ENCODE peak calls at places on chromosome 15, in six cellular contexts. One of them, this sample, is unnamed.

GRCh38 chr15:54150255-54150654 is 172.0 kb downstream of the UNC13C start:
- DNase-seq in Peyer's patch: no peak
- DNase-seq in PC-9: no peak
- DNase-seq in tibial nerve: no peak
- DNase-seq in ovary: no peak
- DNase-seq in CD8-positive, alpha-beta memory T cell: no peak
- DNase-seq in this sample: no peak

GRCh38 chr15:44195151-44195740 is at the start of gene FRMD5:
- DNase-seq in ovary: peak; percentile 70
- DNase-seq in tibial nerve: peak; percentile 56
- DNase-seq in Peyer's patch: peak; percentile 84
- DNase-seq in CD8-positive, alpha-beta memory T cell: peak; percentile 70
- DNase-seq in PC-9: peak; percentile 89
- DNase-seq in this sample: peak; percentile 71

GRCh38 chr15:43067717-43068461 is 37.9 kb downstream of the UBR1 start:
- DNase-seq in Peyer's patch: no peak
- DNase-seq in CD8-positive, alpha-beta memory T cell: no peak
- DNase-seq in ovary: no peak
- DNase-seq in tibial nerve: no peak
- DNase-seq in PC-9: no peak
- DNase-seq in this sample: no peak

GRCh38 chr15:52759969-52760368 is 30.2 kb downstream of the ONECUT1 start:
- DNase-seq in CD8-positive, alpha-beta memory T cell: no peak
- DNase-seq in Peyer's patch: no peak
- DNase-seq in ovary: no peak
- DNase-seq in tibial nerve: no peak
- DNase-seq in PC-9: no peak
- DNase-seq in this sample: no peak

GRCh38 chr15:42584031-42584765 is 8.8 kb downstream of the STARD9 start:
- DNase-seq in Peyer's patch: no peak
- DNase-seq in PC-9: no peak
- DNase-seq in CD8-positive, alpha-beta memory T cell: no peak
- DNase-seq in ovary: no peak
- DNase-seq in tibial nerve: no peak
- DNase-seq in this sample: no peak

GRCh38 chr15:43795997-43796396 is 3.9 kb downstream of the SERF2 start:
- DNase-seq in ovary: no peak
- DNase-seq in PC-9: no peak
- DNase-seq in CD8-positive, alpha-beta memory T cell: no peak
- DNase-seq in Peyer's patch: no peak
- DNase-seq in tibial nerve: no peak
- DNase-seq in this sample: no peak

GRCh38 chr15:88716543-88717341 is 77.9 kb downstream of the ISG20 start:
- DNase-seq in tibial nerve: no peak
- DNase-seq in Peyer's patch: no peak
- DNase-seq in PC-9: no peak
- DNase-seq in ovary: no peak
- DNase-seq in CD8-positive, alpha-beta memory T cell: no peak
- DNase-seq in this sample: no peak

GRCh38 chr15:35925634-35926380 is 379.8 kb upstream of the DPH6 start:
- DNase-seq in CD8-positive, alpha-beta memory T cell: no peak
- DNase-seq in tibial nerve: no peak
- DNase-seq in Peyer's patch: no peak
- DNase-seq in ovary: no peak
- DNase-seq in PC-9: no peak
- DNase-seq in this sample: no peak

GRCh38 chr15:76330281-76330680 is 6.3 kb upstream of the ISL2 start:
- DNase-seq in PC-9: no peak
- DNase-seq in tibial nerve: no peak
- DNase-seq in ovary: no peak
- DNase-seq in CD8-positive, alpha-beta memory T cell: no peak
- DNase-seq in Peyer's patch: no peak
- DNase-seq in this sample: no peak

GRCh38 chr15:47812436-47813109 is 95.3 kb downstream of the SEMA6D start:
- DNase-seq in PC-9: peak; percentile 74
- DNase-seq in CD8-positive, alpha-beta memory T cell: no peak
- DNase-seq in tibial nerve: no peak
- DNase-seq in Peyer's patch: peak; percentile 19
- DNase-seq in ovary: no peak
- DNase-seq in this sample: no peak

GRCh38 chr15:34584321-34584668 is 844 bp upstream of the GOLGA8B start:
- DNase-seq in ovary: no peak
- DNase-seq in CD8-positive, alpha-beta memory T cell: no peak
- DNase-seq in Peyer's patch: no peak
- DNase-seq in PC-9: no peak
- DNase-seq in tibial nerve: no peak
- DNase-seq in this sample: peak; percentile 57

GRCh38 chr15:65796610-65797012 is 4.5 kb upstream of the DENND4A start:
- DNase-seq in Peyer's patch: no peak
- DNase-seq in PC-9: peak; percentile 73
- DNase-seq in ovary: no peak
- DNase-seq in tibial nerve: no peak
- DNase-seq in CD8-positive, alpha-beta memory T cell: no peak
- DNase-seq in this sample: no peak

GRCh38 chr15:65881766-65882434 is 12.6 kb downstream of the RAB11A start:
- DNase-seq in tibial nerve: no peak
- DNase-seq in PC-9: no peak
- DNase-seq in Peyer's patch: no peak
- DNase-seq in ovary: no peak
- DNase-seq in CD8-positive, alpha-beta memory T cell: no peak
- DNase-seq in this sample: no peak

GRCh38 chr15:77440378-77440999 is 19.8 kb downstream of the HMG20A start:
- DNase-seq in ovary: no peak
- DNase-seq in PC-9: peak; percentile 71
- DNase-seq in Peyer's patch: no peak
- DNase-seq in tibial nerve: no peak
- DNase-seq in CD8-positive, alpha-beta memory T cell: no peak
- DNase-seq in this sample: no peak

GRCh38 chr15:47460775-47461174 is 256.5 kb upstream of the SEMA6D start:
- DNase-seq in CD8-positive, alpha-beta memory T cell: no peak
- DNase-seq in tibial nerve: no peak
- DNase-seq in ovary: no peak
- DNase-seq in PC-9: no peak
- DNase-seq in Peyer's patch: no peak
- DNase-seq in this sample: no peak

GRCh38 chr15:40338921-40339620 is 1.7 kb downstream of the CCDC9B start:
- DNase-seq in tibial nerve: no peak
- DNase-seq in CD8-positive, alpha-beta memory T cell: no peak
- DNase-seq in ovary: no peak
- DNase-seq in Peyer's patch: no peak
- DNase-seq in PC-9: peak; percentile 95
- DNase-seq in this sample: no peak

GRCh38 chr15:38860682-38861081 is 296.1 kb upstream of the RASGRP1 start:
- DNase-seq in CD8-positive, alpha-beta memory T cell: no peak
- DNase-seq in Peyer's patch: no peak
- DNase-seq in tibial nerve: no peak
- DNase-seq in PC-9: no peak
- DNase-seq in ovary: no peak
- DNase-seq in this sample: no peak

GRCh38 chr15:84789762-84790161 is 27.4 kb upstream of the ALPK3 start:
- DNase-seq in Peyer's patch: no peak
- DNase-seq in tibial nerve: no peak
- DNase-seq in CD8-positive, alpha-beta memory T cell: no peak
- DNase-seq in ovary: no peak
- DNase-seq in PC-9: no peak
- DNase-seq in this sample: no peak

GRCh38 chr15:71781179-71781964 is 29.0 kb upstream of the NR2E3 start:
- DNase-seq in PC-9: no peak
- DNase-seq in CD8-positive, alpha-beta memory T cell: no peak
- DNase-seq in tibial nerve: no peak
- DNase-seq in ovary: no peak
- DNase-seq in Peyer's patch: no peak
- DNase-seq in this sample: no peak

GRCh38 chr15:83809345-83809744 is 155.4 kb downstream of the ADAMTSL3 start:
- DNase-seq in CD8-positive, alpha-beta memory T cell: no peak
- DNase-seq in Peyer's patch: no peak
- DNase-seq in PC-9: no peak
- DNase-seq in tibial nerve: no peak
- DNase-seq in ovary: no peak
- DNase-seq in this sample: no peak

DNA sequence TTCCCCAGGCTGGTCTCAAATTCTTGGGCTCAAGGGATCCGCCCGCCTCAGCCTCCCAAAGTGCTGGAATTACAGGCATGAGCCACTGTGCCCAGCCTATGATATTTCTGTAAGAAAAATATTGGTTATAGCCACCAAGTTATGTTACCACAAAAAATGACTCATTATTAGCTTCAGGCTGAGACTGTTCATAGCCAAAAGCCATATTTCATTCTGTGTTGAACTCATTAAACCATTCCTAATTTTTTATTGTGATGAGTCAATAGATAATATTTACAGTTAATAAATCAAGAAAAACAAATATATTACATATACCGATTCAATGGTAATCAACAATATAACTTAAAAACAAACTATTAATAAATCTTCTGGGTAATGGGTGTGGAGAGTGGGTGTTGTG is 27.3 kb upstream of the SLC30A4 start:
- DNase-seq in CD8-positive, alpha-beta memory T cell: no peak
- DNase-seq in tibial nerve: no peak
- DNase-seq in Peyer's patch: no peak
- DNase-seq in PC-9: peak; percentile 52
- DNase-seq in ovary: no peak
- DNase-seq in this sample: no peak
- H3K27ac ChIP-seq in CD8-positive, alpha-beta memory T cell: no peak overlapping the region
- H3K27ac ChIP-seq in tibial nerve: no peak overlapping the region
- H3K27ac ChIP-seq in Peyer's patch: no peak overlapping the region
- H3K27ac ChIP-seq in PC-9: no peak overlapping the region
- H3K27ac ChIP-seq in ovary: no peak overlapping the region
- H3K27ac ChIP-seq in this sample: no peak overlapping the region

GRCh38 chr15:67024998-67025368 is 40.4 kb upstream of the SMAD3 start:
- DNase-seq in CD8-positive, alpha-beta memory T cell: no peak
- DNase-seq in PC-9: no peak
- DNase-seq in ovary: no peak
- DNase-seq in tibial nerve: no peak
- DNase-seq in Peyer's patch: no peak
- DNase-seq in this sample: no peak

GRCh38 chr15:67025719-67026118 is 39.7 kb upstream of the SMAD3 start:
- DNase-seq in PC-9: peak; percentile 47
- DNase-seq in CD8-positive, alpha-beta memory T cell: no peak
- DNase-seq in tibial nerve: no peak
- DNase-seq in Peyer's patch: no peak
- DNase-seq in ovary: peak; percentile 37
- DNase-seq in this sample: peak; percentile 88

GRCh38 chr15:67022587-67022986 is 42.8 kb upstream of the SMAD3 start:
- DNase-seq in CD8-positive, alpha-beta memory T cell: no peak
- DNase-seq in ovary: no peak
- DNase-seq in Peyer's patch: no peak
- DNase-seq in tibial nerve: no peak
- DNase-seq in PC-9: no peak
- DNase-seq in this sample: no peak

GRCh38 chr15:67023517-67024321 is 41.7 kb upstream of the SMAD3 start:
- DNase-seq in CD8-positive, alpha-beta memory T cell: no peak
- DNase-seq in ovary: peak; percentile 37
- DNase-seq in Peyer's patch: no peak
- DNase-seq in PC-9: peak; percentile 58
- DNase-seq in tibial nerve: no peak
- DNase-seq in this sample: no peak

GRCh38 chr15:67024322-67024997 is 40.9 kb upstream of the SMAD3 start:
- DNase-seq in tibial nerve: peak; percentile 63
- DNase-seq in PC-9: peak; percentile 83
- DNase-seq in Peyer's patch: no peak
- DNase-seq in ovary: peak; percentile 77
- DNase-seq in CD8-positive, alpha-beta memory T cell: no peak
- DNase-seq in this sample: peak; percentile 71
- H3K4me1 ChIP-seq in tibial nerve: peaks cover 23% of the 10 kb centered on the region
- H3K4me1 ChIP-seq in PC-9: peaks cover 65% of the 10 kb centered on the region
- H3K4me1 ChIP-seq in Peyer's patch: no peaks in the 10 kb centered on the region
- H3K4me1 ChIP-seq in ovary: peaks cover 19% of the 10 kb centered on the region
- H3K4me1 ChIP-seq in CD8-positive, alpha-beta memory T cell: no peaks in the 10 kb centered on the region
- H3K4me1 ChIP-seq in this sample: peaks cover 42% of the 10 kb centered on the region

GRCh38 chr15:57320543-57321220 is 55.6 kb upstream of the CGNL1 start:
- DNase-seq in ovary: no peak
- DNase-seq in PC-9: no peak
- DNase-seq in tibial nerve: no peak
- DNase-seq in CD8-positive, alpha-beta memory T cell: no peak
- DNase-seq in Peyer's patch: no peak
- DNase-seq in this sample: peak; percentile 15

GRCh38 chr15:57319226-57319918 is 56.9 kb upstream of the CGNL1 start:
- DNase-seq in ovary: no peak
- DNase-seq in Peyer's patch: no peak
- DNase-seq in CD8-positive, alpha-beta memory T cell: no peak
- DNase-seq in tibial nerve: no peak
- DNase-seq in PC-9: no peak
- DNase-seq in this sample: no peak

GRCh38 chr15:57321973-57322601 is 54.2 kb upstream of the CGNL1 start:
- DNase-seq in ovary: no peak
- DNase-seq in tibial nerve: no peak
- DNase-seq in Peyer's patch: no peak
- DNase-seq in PC-9: no peak
- DNase-seq in CD8-positive, alpha-beta memory T cell: no peak
- DNase-seq in this sample: no peak

GRCh38 chr15:57321485-57321884 is 54.8 kb upstream of the CGNL1 start:
- DNase-seq in tibial nerve: no peak
- DNase-seq in PC-9: no peak
- DNase-seq in CD8-positive, alpha-beta memory T cell: no peak
- DNase-seq in Peyer's patch: no peak
- DNase-seq in ovary: no peak
- DNase-seq in this sample: no peak

DNA sequence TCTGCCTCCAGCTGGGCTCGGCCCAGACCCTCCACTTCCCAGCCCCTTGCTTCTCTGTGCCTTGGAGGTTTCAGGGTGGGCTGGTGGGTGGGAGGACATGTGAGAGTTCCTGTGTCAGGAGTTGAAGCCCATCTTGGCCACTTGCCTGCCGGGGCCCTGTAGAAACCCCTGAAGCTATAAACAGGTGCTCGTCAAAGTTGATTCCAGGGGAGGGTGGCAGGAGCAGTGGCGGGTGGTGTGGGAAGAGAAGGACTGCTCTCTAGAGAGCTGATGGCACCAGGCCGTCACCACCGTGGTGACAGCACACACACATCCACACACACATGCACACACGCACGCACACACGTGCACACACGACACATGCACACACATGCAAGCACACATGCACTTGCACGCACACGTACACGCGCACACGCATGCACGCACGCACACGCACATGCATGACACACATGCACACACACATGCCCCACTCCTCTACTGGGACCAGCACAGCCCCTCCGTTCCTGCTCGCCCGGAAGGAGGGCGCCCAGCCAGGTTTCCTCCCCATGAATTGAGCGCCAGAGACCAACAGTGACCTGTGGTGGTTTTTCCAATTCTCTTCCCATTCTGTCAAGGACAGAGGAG is 56.3 kb upstream of the CGNL1 start:
- DNase-seq in ovary: no peak
- DNase-seq in CD8-positive, alpha-beta memory T cell: no peak
- DNase-seq in tibial nerve: no peak
- DNase-seq in PC-9: no peak
- DNase-seq in Peyer's patch: no peak
- DNase-seq in this sample: no peak
- H3K27ac ChIP-seq in ovary: no peak overlapping the region
- H3K27ac ChIP-seq in CD8-positive, alpha-beta memory T cell: peak overlapping the region; percentile 80
- H3K27ac ChIP-seq in tibial nerve: peak overlapping the region; percentile 60
- H3K27ac ChIP-seq in PC-9: no peak overlapping the region
- H3K27ac ChIP-seq in Peyer's patch: no peak overlapping the region
- H3K27ac ChIP-seq in this sample: no peak overlapping the region

DNA sequence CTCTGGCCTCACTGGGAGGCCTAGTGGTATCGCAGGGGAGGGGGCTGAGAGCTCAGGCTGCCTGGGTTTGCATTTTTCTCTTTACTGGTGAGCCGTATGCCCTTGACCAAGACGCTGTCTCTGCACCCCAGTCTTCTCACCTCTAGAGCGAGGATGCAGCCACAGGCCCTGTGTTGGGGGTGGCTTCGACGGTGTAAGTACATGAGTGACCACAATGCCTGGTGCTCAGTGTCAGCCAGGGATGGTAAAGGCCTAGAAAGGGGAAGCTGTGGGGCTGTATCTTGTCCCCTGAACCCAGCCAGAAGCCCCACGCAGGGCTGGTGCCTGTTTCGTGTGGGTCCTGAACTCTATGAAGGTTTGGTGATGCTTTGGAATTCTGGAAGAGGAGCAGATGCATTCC is 19.8 kb downstream of the SYNM start:
- DNase-seq in CD8-positive, alpha-beta memory T cell: no peak
- DNase-seq in PC-9: no peak
- DNase-seq in ovary: no peak
- DNase-seq in Peyer's patch: no peak
- DNase-seq in tibial nerve: no peak
- DNase-seq in this sample: peak; percentile 22
- H3K4me1 ChIP-seq in CD8-positive, alpha-beta memory T cell: no peaks in the 10 kb centered on the region
- H3K4me1 ChIP-seq in PC-9: peaks cover 43% of the 10 kb centered on the region
- H3K4me1 ChIP-seq in ovary: peaks cover 12% of the 10 kb centered on the region
- H3K4me1 ChIP-seq in Peyer's patch: no peaks in the 10 kb centered on the region
- H3K4me1 ChIP-seq in tibial nerve: peaks cover 19% of the 10 kb centered on the region
- H3K4me1 ChIP-seq in this sample: no peaks in the 10 kb centered on the region

This sample was measured in right lobe of liver.